ENCODE peak calls at places on chromosome 13, in four cellular contexts. One of them, this sample, is unnamed.

GRCh38 chr13:30334663-30335386 is 27.5 kb upstream of the KATNAL1 start:
- DNase-seq in stimulated activated CD8-positive, alpha-beta memory T cell treated with anti-CD3 and anti-CD28 coated beads, Interleukin-4, amount 100 ng/mL, for 1 hour: no peak
- DNase-seq in breast epithelium: no peak
- DNase-seq in psoas muscle: no peak
- DNase-seq in this sample: peak

GRCh38 chr13:29684441-29684840 is 89.0 kb upstream of the SLC7A1 start:
- DNase-seq in stimulated activated CD8-positive, alpha-beta memory T cell treated with anti-CD3 and anti-CD28 coated beads, Interleukin-4, amount 100 ng/mL, for 1 hour: no peak
- DNase-seq in breast epithelium: no peak
- DNase-seq in psoas muscle: no peak
- DNase-seq in this sample: no peak

GRCh38 chr13:99199541-99200432 is 867 bp upstream of the UBAC2 start:
- DNase-seq in stimulated activated CD8-positive, alpha-beta memory T cell treated with anti-CD3 and anti-CD28 coated beads, Interleukin-4, amount 100 ng/mL, for 1 hour: no peak
- DNase-seq in breast epithelium: no peak
- DNase-seq in psoas muscle: no peak
- DNase-seq in this sample: no peak

GRCh38 chr13:42836930-42837329 is 55.5 kb downstream of the FAM216B start:
- DNase-seq in stimulated activated CD8-positive, alpha-beta memory T cell treated with anti-CD3 and anti-CD28 coated beads, Interleukin-4, amount 100 ng/mL, for 1 hour: no peak
- DNase-seq in breast epithelium: no peak
- DNase-seq in psoas muscle: no peak
- DNase-seq in this sample: peak

GRCh38 chr13:101978546-101979315 is 423.1 kb downstream of the FGF14 start:
- DNase-seq in stimulated activated CD8-positive, alpha-beta memory T cell treated with anti-CD3 and anti-CD28 coated beads, Interleukin-4, amount 100 ng/mL, for 1 hour: no peak
- DNase-seq in breast epithelium: no peak
- DNase-seq in psoas muscle: no peak
- DNase-seq in this sample: no peak

GRCh38 chr13:45156565-45157361 is 36.5 kb downstream of the GTF2F2 start:
- DNase-seq in stimulated activated CD8-positive, alpha-beta memory T cell treated with anti-CD3 and anti-CD28 coated beads, Interleukin-4, amount 100 ng/mL, for 1 hour: no peak
- DNase-seq in breast epithelium: no peak
- DNase-seq in psoas muscle: no peak
- DNase-seq in this sample: no peak

GRCh38 chr13:46866150-46866549 is 30.7 kb downstream of the HTR2A start:
- DNase-seq in stimulated activated CD8-positive, alpha-beta memory T cell treated with anti-CD3 and anti-CD28 coated beads, Interleukin-4, amount 100 ng/mL, for 1 hour: no peak
- DNase-seq in breast epithelium: no peak
- DNase-seq in psoas muscle: peak
- DNase-seq in this sample: peak

GRCh38 chr13:45225370-45225769 is 24.5 kb upstream of the KCTD4 start:
- DNase-seq in stimulated activated CD8-positive, alpha-beta memory T cell treated with anti-CD3 and anti-CD28 coated beads, Interleukin-4, amount 100 ng/mL, for 1 hour: no peak
- DNase-seq in breast epithelium: no peak
- DNase-seq in psoas muscle: no peak
- DNase-seq in this sample: no peak

GRCh38 chr13:43441464-43441863 is 345.3 kb downstream of the ENOX1 start:
- DNase-seq in stimulated activated CD8-positive, alpha-beta memory T cell treated with anti-CD3 and anti-CD28 coated beads, Interleukin-4, amount 100 ng/mL, for 1 hour: no peak
- DNase-seq in breast epithelium: no peak
- DNase-seq in psoas muscle: no peak
- DNase-seq in this sample: no peak

GRCh38 chr13:74214321-74214720 is 80.1 kb upstream of the KLF12 start:
- DNase-seq in stimulated activated CD8-positive, alpha-beta memory T cell treated with anti-CD3 and anti-CD28 coated beads, Interleukin-4, amount 100 ng/mL, for 1 hour: no peak
- DNase-seq in breast epithelium: no peak
- DNase-seq in psoas muscle: no peak
- DNase-seq in this sample: no peak

GRCh38 chr13:52001120-52001731 is 10.0 kb downstream of the ATP7B start:
- DNase-seq in stimulated activated CD8-positive, alpha-beta memory T cell treated with anti-CD3 and anti-CD28 coated beads, Interleukin-4, amount 100 ng/mL, for 1 hour: no peak
- DNase-seq in breast epithelium: no peak
- DNase-seq in psoas muscle: no peak
- DNase-seq in this sample: peak

GRCh38 chr13:101515504-101515903 is 63.0 kb downstream of the ITGBL1 start:
- DNase-seq in stimulated activated CD8-positive, alpha-beta memory T cell treated with anti-CD3 and anti-CD28 coated beads, Interleukin-4, amount 100 ng/mL, for 1 hour: no peak
- DNase-seq in breast epithelium: no peak
- DNase-seq in psoas muscle: no peak
- DNase-seq in this sample: no peak

GRCh38 chr13:24460256-24460655 is 52.3 kb downstream of the PARP4 start:
- DNase-seq in stimulated activated CD8-positive, alpha-beta memory T cell treated with anti-CD3 and anti-CD28 coated beads, Interleukin-4, amount 100 ng/mL, for 1 hour: no peak
- DNase-seq in breast epithelium: no peak
- DNase-seq in psoas muscle: no peak
- DNase-seq in this sample: no peak

GRCh38 chr13:112652512-112653458 is 37.1 kb upstream of the ATP11A start:
- DNase-seq in stimulated activated CD8-positive, alpha-beta memory T cell treated with anti-CD3 and anti-CD28 coated beads, Interleukin-4, amount 100 ng/mL, for 1 hour: no peak
- DNase-seq in breast epithelium: peak
- DNase-seq in psoas muscle: no peak
- DNase-seq in this sample: no peak

This sample was measured in left kidney.